ENCODE peak calls at places on chromosomes 1 and 21, in seven cellular contexts. C is stimulated activated CD8-positive, alpha-beta memory T cell treated with anti-CD3 and anti-CD28 coated beads, Interleukin-7, amount 100 ng/mL, for 48 hours; O is activated CD8-positive, alpha-beta memory T cell treated with anti-CD3 and anti-CD28 coated beads, Interleukin-2, amount 50 U/mL, for 4 hours; Z is dorsolateral prefrontal cortex; H is A549; E is stimulated activated naive CD8-positive, alpha-beta T cell treated with anti-CD3 and anti-CD28 coated beads, Interleukin-15, Interleukin-2, amounts not matched to agents 100 U/mL and 50 U/mL, for 24 hours; B is activated naive CD4-positive, alpha-beta T cell. A is an unnamed sample.

GRCh38 chr21:41754481-41754891 is 12.4 kb downstream of the RIPK4 start:
- DNase-seq in C (no peak), O (no peak), Z (no peak), H (no peak), E (no peak), B (no peak), A (no peak)

GRCh38 chr1:223667484-223668182 is 2.1 kb upstream of the CAPN8 start:
- DNase-seq in C (no peak), O (no peak), Z (no peak), H (no peak), E (no peak), B (no peak), A (no peak)

GRCh38 chr1:218480137-218480536 is 135.0 kb downstream of the TGFB2 start:
- DNase-seq in C (no peak), O (no peak), Z (no peak), H (no peak), E (no peak), B (no peak), A (peak; percentile 85)

GRCh38 chr21:29288239-29288638 is 10.5 kb upstream of the BACH1 start:
- DNase-seq in C (no peak), O (no peak), Z (no peak), H (no peak), E (no peak), B (no peak), A (no peak)

GRCh38 chr1:151313501-151313900 is 13.7 kb downstream of the PI4KB start:
- DNase-seq in C (no peak), O (no peak), Z (no peak), H (no peak), E (no peak), B (no peak), A (no peak)

GRCh38 chr1:85224734-85225623 is 24.2 kb upstream of the SYDE2 start:
- DNase-seq in C (no peak), O (no peak), Z (no peak), H (no peak), E (no peak), B (no peak), A (no peak)

GRCh38 chr1:93713247-93713764 is 31.7 kb upstream of the BCAR3 start:
- DNase-seq in C (no peak), O (no peak), Z (no peak), H (no peak), E (no peak), B (no peak), A (no peak)

GRCh38 chr21:41703857-41704501 is 62.9 kb downstream of the RIPK4 start:
- DNase-seq in C (no peak), O (no peak), Z (no peak), H (no peak), E (no peak), B (no peak), A (no peak)

GRCh38 chr21:24514081-24514733 is 1093.1 kb downstream of the MRPL39 start:
- DNase-seq in C (no peak), O (no peak), Z (no peak), H (no peak), E (no peak), B (no peak), A (no peak)

GRCh38 chr1:8880068-8880676 is 1.7 kb upstream of the ENO1 start:
- DNase-seq in C (no peak), O (no peak), Z (peak; percentile 44), H (peak; percentile 83), E (peak; percentile 50), B (no peak), A (peak; percentile 50)

GRCh38 chr1:86582161-86582560 is 35.3 kb downstream of the CLCA4 start:
- DNase-seq in C (no peak), O (no peak), Z (no peak), H (no peak), E (no peak), B (no peak), A (no peak)

A was measured in dermis microvascular lymphatic vessel endothelial cell.